ENCODE peak calls at places on chromosome 9, in nine cellular contexts. A, C, D, O, J, M, T, K and B are unnamed samples.

GRCh38 chr9:106653111-106653697 is 209.8 kb upstream of the ZNF462 start:
- DNase-seq in D (no peak), O (no peak), C (no peak), M (no peak), A (no peak), K (no peak), T (no peak), J (no peak), B (no peak)

GRCh38 chr9:16509946-16510504 is 360.4 kb downstream of the BNC2 start:
- DNase-seq in K (peak), C (no peak), A (no peak), O (peak), M (no peak), T (no peak), J (no peak), D (peak), B (peak)

GRCh38 chr9:98654247-98654646 is 54.5 kb downstream of the GABBR2 start:
- DNase-seq in A (no peak), M (no peak), C (no peak), T (no peak), O (peak), D (no peak), K (peak), J (no peak), B (peak)

GRCh38 chr9:12719431-12719830 is 26.2 kb downstream of the TYRP1 start:
- DNase-seq in M (no peak), K (peak), J (no peak), D (peak), O (peak), T (no peak), A (peak), C (no peak), B (peak)

GRCh38 chr9:95626885-95627558 is 110.3 kb upstream of the PTCH1 start:
- DNase-seq in T (no peak), A (no peak), M (peak), D (peak), O (no peak), K (no peak), C (no peak), J (no peak), B (no peak)

GRCh38 chr9:127567119-127567897 is 44.8 kb upstream of the STXBP1 start:
- DNase-seq in O (peak), C (no peak), K (peak), D (no peak), J (no peak), A (peak), T (no peak), M (peak), B (peak)

GRCh38 chr9:76542360-76542759 is 83.4 kb downstream of the GCNT1 start:
- DNase-seq in J (no peak), O (no peak), M (no peak), A (no peak), C (no peak), K (no peak), T (no peak), D (no peak), B (peak)

GRCh38 chr9:89991204-89991790 is 386.5 kb downstream of the GADD45G start:
- DNase-seq in C (no peak), J (no peak), K (no peak), M (no peak), A (no peak), D (no peak), O (no peak), T (no peak), B (no peak)

GRCh38 chr9:26228273-26228672 is 550.0 kb upstream of the TUSC1 start:
- DNase-seq in O (peak), J (no peak), M (no peak), K (no peak), A (no peak), T (no peak), D (peak), C (no peak), B (no peak)

GRCh38 chr9:22010881-22011625 is 1.9 kb upstream of the CDKN2B start:
- DNase-seq in O (peak), T (no peak), D (peak), A (peak), J (no peak), K (peak), C (no peak), M (no peak), B (peak)

GRCh38 chr9:125663127-125663526 is 43.9 kb downstream of the MAPKAP1 start:
- DNase-seq in K (peak), C (no peak), J (no peak), M (no peak), A (no peak), T (no peak), O (peak), D (peak), B (peak)

GRCh38 chr9:12963537-12963936 is 188.7 kb downstream of the LURAP1L start:
- DNase-seq in T (no peak), K (no peak), J (no peak), D (no peak), O (no peak), A (no peak), C (no peak), M (no peak), B (no peak)

GRCh38 chr9:123225374-123225813 is 43.0 kb downstream of the STRBP start:
- DNase-seq in C (no peak), A (peak), K (peak), D (peak), M (no peak), J (peak), T (peak), O (peak), B (peak)

GRCh38 chr9:112380102-112380581 is at the start of gene HSDL2:
- DNase-seq in C (no peak), M (peak), T (no peak), D (no peak), K (peak), A (no peak), O (peak), J (no peak), B (peak)

GRCh38 chr9:108103294-108103693 is 613.7 kb upstream of the KLF4 start:
- DNase-seq in T (no peak), D (no peak), O (peak), A (no peak), M (no peak), K (no peak), J (no peak), C (no peak), B (no peak)

GRCh38 chr9:78932849-78933627 is 636.1 kb downstream of the PSAT1 start:
- DNase-seq in O (peak), K (peak), C (no peak), A (no peak), M (no peak), D (peak), J (peak), T (peak), B (peak)

GRCh38 chr9:36995927-36996471 is 38.1 kb downstream of the PAX5 start:
- DNase-seq in C (no peak), T (peak), M (no peak), K (peak), D (peak), A (peak), J (no peak), O (peak), B (peak)

GRCh38 chr9:107242073-107243063 is 40.7 kb upstream of the RAD23B start:
- DNase-seq in C (no peak), K (no peak), T (no peak), A (no peak), D (no peak), O (peak), M (no peak), J (no peak), B (no peak)

GRCh38 chr9:71783120-71783523 is 14.8 kb upstream of the CEMIP2 start:
- DNase-seq in A (no peak), K (no peak), J (peak), T (no peak), C (no peak), M (no peak), D (no peak), O (peak), B (peak)

GRCh38 chr9:116490321-116490720 is 196.8 kb upstream of the TRIM32 start:
- DNase-seq in J (no peak), C (no peak), D (no peak), M (no peak), A (no peak), O (peak), T (no peak), K (peak), B (no peak)

GRCh38 chr9:119280740-119281485 is 88.3 kb downstream of the BRINP1 start:
- DNase-seq in T (no peak), O (no peak), D (no peak), A (no peak), K (no peak), J (no peak), M (no peak), C (no peak), B (no peak)

GRCh38 chr9:122318284-122318683 is 52.5 kb upstream of the PTGS1 start:
- DNase-seq in M (peak), K (no peak), J (no peak), C (no peak), O (no peak), A (no peak), T (no peak), D (no peak), B (no peak)

GRCh38 chr9:136255896-136256890 is 10.6 kb upstream of the QSOX2 start:
- DNase-seq in K (no peak), A (no peak), M (no peak), O (no peak), J (no peak), D (no peak), C (no peak), T (no peak), B (no peak)
- TF ChIP-seq CTCF in K (no peak), A (no peak), M (no peak), O (no peak), J (peak), D (peak), C (no peak), T (peak), B (no peak)

GRCh38 chr9:93143830-93144530 is 9.9 kb upstream of the NINJ1 start:
- DNase-seq in O (no peak), J (no peak), D (no peak), A (no peak), C (no peak), T (no peak), K (no peak), M (no peak), B (no peak)
- H3K4me3 ChIP-seq in O (no peak), J (no peak), D (no peak), A (no peak), C (peak), T (no peak), K (no peak), M (no peak), B (no peak)

GRCh38 chr9:121107041-121107440 is 32.3 kb downstream of the CNTRL start:
- DNase-seq in J (no peak), O (no peak), C (no peak), D (no peak), T (no peak), K (peak), M (no peak), A (no peak), B (no peak)
- TF ChIP-seq CTCF in J (no peak), O (no peak), C (no peak), D (no peak), T (no peak), K (peak), M (no peak), A (peak), B (no peak)

GRCh38 chr9:136692190-136693134 is 5.2 kb upstream of the AGPAT2 start:
- DNase-seq in T (no peak), O (no peak), J (no peak), C (no peak), D (no peak), M (no peak), K (no peak), A (no peak), B (no peak)
- H3K4me3 ChIP-seq in T (no peak), O (no peak), J (no peak), C (no peak), D (no peak), M (no peak), K (no peak), A (no peak), B (no peak)

GRCh38 chr9:94160594-94161501 is 76.6 kb downstream of the PTPDC1 start:
- DNase-seq in C (no peak), T (no peak), K (no peak), A (no peak), J (no peak), D (no peak), M (no peak), O (no peak), B (peak)
- TF ChIP-seq CTCF in C (no peak), T (peak), K (peak), A (no peak), J (peak), D (peak), M (no peak), O (peak), B (no peak)

DNA sequence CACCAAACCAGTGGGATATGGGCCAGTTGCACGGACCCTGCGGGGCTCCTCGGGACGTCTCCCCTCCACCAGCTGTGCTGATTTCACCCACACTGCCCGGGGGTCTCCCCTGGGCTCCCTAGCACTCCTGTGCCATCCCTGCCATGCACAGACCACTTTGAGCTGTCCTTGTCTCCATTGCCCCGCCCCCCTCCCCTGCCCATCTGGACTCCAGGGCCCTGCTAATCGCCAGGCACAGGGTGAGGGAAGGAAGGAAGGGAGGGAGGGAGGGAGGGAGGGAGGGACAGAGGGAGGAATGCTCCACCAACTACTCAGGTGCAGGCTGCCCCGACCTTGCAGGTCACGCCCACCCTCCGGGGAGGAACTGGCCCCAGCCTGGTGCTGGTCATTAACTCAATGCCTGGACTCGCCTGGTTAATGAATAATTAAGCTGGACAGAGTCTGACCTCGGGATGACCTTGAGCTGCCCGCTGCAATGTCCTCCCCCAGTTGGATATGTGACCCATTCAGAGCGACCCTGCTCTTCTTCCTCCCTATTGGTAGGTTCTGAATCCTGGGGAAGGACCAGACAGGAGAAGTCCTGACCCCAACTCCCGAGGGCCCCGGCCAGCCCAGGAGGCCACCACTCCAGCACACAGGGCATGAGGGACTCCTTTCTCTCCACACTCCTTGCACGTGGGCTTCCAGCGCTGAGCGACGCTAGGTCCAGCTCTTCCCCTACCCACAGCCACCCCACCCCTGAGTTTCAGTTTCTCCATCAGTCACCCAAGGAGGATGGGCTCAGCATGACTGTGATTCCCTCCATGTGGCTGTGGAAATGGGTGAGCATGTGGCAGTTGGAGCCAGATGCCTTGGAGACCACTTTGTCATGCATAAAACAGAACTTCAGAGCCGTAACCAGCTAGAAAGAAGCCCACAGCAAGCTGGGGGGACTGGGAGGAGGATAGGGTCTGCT is 62.1 kb downstream of the C9orf50 start:
- DNase-seq in J (no peak), M (no peak), D (no peak), C (no peak), K (no peak), A (peak), O (no peak), T (no peak), B (no peak)
- H3K4me3 ChIP-seq in J (no peak), M (no peak), D (no peak), C (no peak), K (no peak), A (no peak), O (no peak), T (no peak), B (no peak)